ENCODE peak calls at places on chromosomes 5 and 9, in four cellular contexts. One of them, this sample, is unnamed.

GRCh38 chr9:1049641-1050040 is 516 bp upstream of the DMRT2 start:
- DNase-seq in K562: no peak
- DNase-seq in H1: no peak
- DNase-seq in HepG2: no peak
- DNase-seq in this sample: no peak

GRCh38 chr5:66739923-66740322 is 143.7 kb downstream of the MAST4 start:
- DNase-seq in H1: no peak
- DNase-seq in HepG2: no peak
- DNase-seq in K562: no peak
- DNase-seq in this sample: no peak

GRCh38 chr9:83199240-83199639 is 136.3 kb upstream of the RASEF start:
- DNase-seq in K562: no peak
- DNase-seq in H1: no peak
- DNase-seq in HepG2: peak
- DNase-seq in this sample: peak

GRCh38 chr5:55714339-55714738 is 2.2 kb upstream of the SLC38A9 start:
- DNase-seq in H1: no peak
- DNase-seq in K562: no peak
- DNase-seq in HepG2: no peak
- DNase-seq in this sample: no peak

GRCh38 chr5:16457451-16457850 is 8.1 kb downstream of the ZNF622 start:
- DNase-seq in K562: no peak
- DNase-seq in H1: no peak
- DNase-seq in HepG2: no peak
- DNase-seq in this sample: no peak

GRCh38 chr5:34410411-34411139 is 245.6 kb upstream of the RAI14 start:
- DNase-seq in H1: peak
- DNase-seq in HepG2: no peak
- DNase-seq in K562: no peak
- DNase-seq in this sample: no peak

GRCh38 chr9:89555426-89556375 is 49.1 kb upstream of the GADD45G start:
- DNase-seq in HepG2: no peak
- DNase-seq in K562: no peak
- DNase-seq in H1: no peak
- DNase-seq in this sample: no peak

GRCh38 chr9:133927041-133927440 is 65.1 kb downstream of the VAV2 start:
- DNase-seq in H1: no peak
- DNase-seq in HepG2: no peak
- DNase-seq in K562: no peak
- DNase-seq in this sample: no peak

GRCh38 chr9:129776938-129777768 is 24.3 kb upstream of the PTGES start:
- DNase-seq in K562: peak
- DNase-seq in H1: no peak
- DNase-seq in HepG2: peak
- DNase-seq in this sample: peak

GRCh38 chr9:99026271-99026955 is 78.5 kb upstream of the TGFBR1 start:
- DNase-seq in H1: no peak
- DNase-seq in K562: no peak
- DNase-seq in HepG2: no peak
- DNase-seq in this sample: no peak

GRCh38 chr9:73951147-73951546 is 546.0 kb upstream of the RORB start:
- DNase-seq in H1: no peak
- DNase-seq in HepG2: no peak
- DNase-seq in K562: no peak
- DNase-seq in this sample: no peak

GRCh38 chr9:81395301-81396054 is 293.9 kb downstream of the TLE1 start:
- DNase-seq in K562: no peak
- DNase-seq in HepG2: no peak
- DNase-seq in H1: no peak
- DNase-seq in this sample: no peak

GRCh38 chr5:68953151-68953884 is 140.5 kb upstream of the SLC30A5 start:
- DNase-seq in H1: no peak
- DNase-seq in K562: no peak
- DNase-seq in HepG2: no peak
- DNase-seq in this sample: no peak

GRCh38 chr5:142915840-142916424 is 145.8 kb downstream of the ARHGAP26 start:
- DNase-seq in K562: peak
- DNase-seq in H1: peak
- DNase-seq in HepG2: peak
- DNase-seq in this sample: peak

GRCh38 chr5:87400305-87400899 is 12.3 kb downstream of the CCNH start:
- DNase-seq in K562: peak
- DNase-seq in H1: no peak
- DNase-seq in HepG2: peak
- DNase-seq in this sample: peak

GRCh38 chr5:136701191-136701590 is 335.8 kb upstream of the TRPC7 start:
- DNase-seq in H1: no peak
- DNase-seq in HepG2: no peak
- DNase-seq in K562: no peak
- DNase-seq in this sample: no peak

GRCh38 chr5:16453609-16454008 is 12.0 kb downstream of the ZNF622 start:
- DNase-seq in H1: no peak
- DNase-seq in K562: no peak
- DNase-seq in HepG2: no peak
- DNase-seq in this sample: no peak

GRCh38 chr5:78971998-78972397 is 13.1 kb downstream of the ARSB start:
- DNase-seq in K562: no peak
- DNase-seq in H1: no peak
- DNase-seq in HepG2: no peak
- DNase-seq in this sample: no peak

GRCh38 chr9:38251461-38251860 is 141.0 kb upstream of the ALDH1B1 start:
- DNase-seq in HepG2: no peak
- DNase-seq in H1: no peak
- DNase-seq in K562: no peak
- DNase-seq in this sample: no peak

GRCh38 chr9:79660615-79661014 is 88.8 kb downstream of the TLE4 start:
- DNase-seq in K562: no peak
- DNase-seq in HepG2: no peak
- DNase-seq in H1: no peak
- DNase-seq in this sample: no peak

GRCh38 chr5:51345106-51345505 is 38.1 kb upstream of the ISL1 start:
- DNase-seq in K562: no peak
- DNase-seq in HepG2: no peak
- DNase-seq in H1: no peak
- DNase-seq in this sample: no peak
- TF ChIP-seq CEBPB in K562: no peak
- TF ChIP-seq CEBPB in HepG2: no peak
- TF ChIP-seq CEBPB in H1: no peak
- TF ChIP-seq CEBPB in this sample: no peak

GRCh38 chr9:123928471-123929176 is 1.3 kb downstream of the DENND1A start:
- DNase-seq in K562: peak
- DNase-seq in HepG2: no peak
- DNase-seq in H1: no peak
- DNase-seq in this sample: no peak
- TF ChIP-seq KDM1A in K562: no peak
- TF ChIP-seq KDM1A in HepG2: no peak
- TF ChIP-seq KDM1A in H1: no peak
- TF ChIP-seq KDM1A in this sample: no peak

GRCh38 chr5:158224200-158224599 is 365.3 kb upstream of the CLINT1 start:
- DNase-seq in H1: no peak
- DNase-seq in K562: no peak
- DNase-seq in HepG2: no peak
- DNase-seq in this sample: no peak
- TF ChIP-seq CEBPB in H1: no peak
- TF ChIP-seq CEBPB in K562: no peak
- TF ChIP-seq CEBPB in HepG2: no peak
- TF ChIP-seq CEBPB in this sample: no peak

GRCh38 chr5:73204733-73205132 is 31.7 kb downstream of the TMEM174 start:
- DNase-seq in K562: no peak
- DNase-seq in H1: no peak
- DNase-seq in HepG2: no peak
- DNase-seq in this sample: no peak

GRCh38 chr5:73199671-73200070 is 26.7 kb downstream of the TMEM174 start:
- DNase-seq in K562: no peak
- DNase-seq in H1: no peak
- DNase-seq in HepG2: no peak
- DNase-seq in this sample: no peak

GRCh38 chr5:73204302-73204701 is 31.3 kb downstream of the TMEM174 start:
- DNase-seq in H1: no peak
- DNase-seq in HepG2: no peak
- DNase-seq in K562: no peak
- DNase-seq in this sample: no peak

GRCh38 chr5:73201547-73202513 is 28.8 kb downstream of the TMEM174 start:
- DNase-seq in H1: peak
- DNase-seq in K562: peak
- DNase-seq in HepG2: peak
- DNase-seq in this sample: peak

GRCh38 chr5:73205309-73205708 is 32.3 kb downstream of the TMEM174 start:
- DNase-seq in HepG2: no peak
- DNase-seq in K562: no peak
- DNase-seq in H1: no peak
- DNase-seq in this sample: no peak
- TF ChIP-seq KDM1A in HepG2: no peak
- TF ChIP-seq KDM1A in K562: no peak
- TF ChIP-seq KDM1A in H1: no peak
- TF ChIP-seq KDM1A in this sample: no peak

DNA sequence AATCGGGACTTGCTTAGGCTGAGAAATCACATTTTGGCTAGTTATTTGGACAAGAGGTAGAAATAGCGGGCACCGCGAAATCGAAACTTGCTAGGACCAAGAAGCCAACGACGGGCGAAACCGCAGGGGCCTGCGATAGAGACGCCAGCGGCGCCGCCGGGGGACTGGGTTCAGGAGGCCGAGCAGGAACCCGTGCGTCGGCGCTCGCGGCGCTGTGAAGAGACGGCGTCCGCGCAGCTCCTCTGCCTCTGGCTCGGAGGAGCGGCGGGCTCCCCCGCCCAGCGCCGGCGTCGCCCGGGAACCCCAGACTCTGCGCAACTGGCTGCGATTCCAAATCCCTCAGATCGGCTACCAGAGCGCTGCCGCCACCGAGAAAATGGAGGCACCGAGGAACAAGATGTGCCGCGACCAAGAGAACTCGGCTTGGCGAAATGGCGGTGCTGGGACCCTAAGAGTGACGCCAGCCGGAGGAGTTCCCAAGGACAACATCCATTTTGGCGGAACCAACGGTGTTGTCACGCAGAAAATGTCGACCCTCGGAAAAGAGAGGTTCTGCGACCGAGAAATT is 26.2 kb upstream of the ANXA2R start:
- DNase-seq in K562: peak
- DNase-seq in HepG2: peak
- DNase-seq in H1: no peak
- DNase-seq in this sample: no peak
- TF ChIP-seq CEBPB in K562: no peak
- TF ChIP-seq CEBPB in HepG2: no peak
- TF ChIP-seq CEBPB in H1: no peak
- TF ChIP-seq CEBPB in this sample: no peak

GRCh38 chr5:31761877-31762276 is 122.9 kb downstream of the PDZD2 start:
- DNase-seq in K562: no peak
- DNase-seq in H1: no peak
- DNase-seq in HepG2: no peak
- DNase-seq in this sample: no peak

GRCh38 chr5:31755299-31756053 is 116.5 kb downstream of the PDZD2 start:
- DNase-seq in K562: no peak
- DNase-seq in HepG2: no peak
- DNase-seq in H1: no peak
- DNase-seq in this sample: no peak

GRCh38 chr5:31757813-31758212 is 118.9 kb downstream of the PDZD2 start:
- DNase-seq in HepG2: no peak
- DNase-seq in H1: no peak
- DNase-seq in K562: no peak
- DNase-seq in this sample: no peak

GRCh38 chr5:31759925-31760324 is 121.0 kb downstream of the PDZD2 start:
- DNase-seq in H1: no peak
- DNase-seq in HepG2: no peak
- DNase-seq in K562: no peak
- DNase-seq in this sample: no peak

DNA sequence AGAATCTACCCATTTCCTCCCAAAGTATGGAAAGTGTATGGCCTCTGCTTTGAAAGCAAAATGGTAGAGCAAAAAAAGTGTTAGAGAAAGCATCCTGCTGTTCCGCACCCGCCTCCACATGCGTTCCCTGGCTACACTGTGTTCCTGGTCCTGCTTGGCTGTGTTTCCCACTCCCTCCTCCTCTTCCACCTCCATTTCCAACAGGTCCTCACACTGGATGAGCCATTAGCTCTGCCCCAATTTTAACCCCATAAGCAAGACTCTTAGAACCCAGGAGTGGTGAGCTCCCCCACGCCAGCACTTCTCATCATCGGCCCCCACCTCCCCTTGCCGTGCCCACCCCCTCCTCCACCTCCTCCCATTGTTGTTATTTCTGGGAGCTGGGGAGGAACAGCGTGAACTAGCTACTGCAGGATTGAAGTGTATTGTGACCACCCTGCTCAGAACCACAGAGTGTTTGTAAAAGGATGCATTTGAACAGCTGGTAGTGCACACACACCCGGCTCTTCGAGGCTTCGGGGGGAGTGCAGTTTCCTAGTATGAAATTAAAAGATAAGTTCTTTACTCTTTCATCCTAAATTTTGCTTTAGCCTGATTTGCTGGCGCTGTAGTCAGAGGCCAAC is 120.0 kb downstream of the PDZD2 start:
- DNase-seq in K562: no peak
- DNase-seq in H1: no peak
- DNase-seq in HepG2: no peak
- DNase-seq in this sample: no peak
- TF ChIP-seq KDM1A in K562: no peak
- TF ChIP-seq KDM1A in H1: no peak
- TF ChIP-seq KDM1A in HepG2: no peak
- TF ChIP-seq KDM1A in this sample: no peak

DNA sequence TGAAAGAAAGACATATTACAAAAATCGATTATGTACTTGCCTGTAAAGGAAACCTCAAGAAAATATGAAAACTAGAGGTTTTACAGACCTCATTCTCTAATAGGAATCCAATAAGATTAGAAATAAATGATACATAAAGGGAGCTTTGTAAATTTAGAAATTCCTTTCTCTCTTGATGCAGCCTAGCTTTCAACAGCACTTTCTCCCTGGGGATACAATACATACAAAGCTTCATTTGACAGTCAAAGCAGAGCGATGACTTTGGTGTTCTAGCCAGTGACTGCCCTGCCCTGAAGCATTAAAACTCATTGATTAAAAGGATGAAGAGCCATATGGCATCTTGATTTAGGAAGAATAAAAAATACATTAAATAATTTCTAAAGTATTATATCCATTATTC is 46.2 kb upstream of the GLIS3 start:
- DNase-seq in K562: no peak
- DNase-seq in H1: no peak
- DNase-seq in HepG2: no peak
- DNase-seq in this sample: no peak
- TF ChIP-seq CEBPB in K562: no peak
- TF ChIP-seq CEBPB in H1: no peak
- TF ChIP-seq CEBPB in HepG2: no peak
- TF ChIP-seq CEBPB in this sample: no peak